ENCODE peak calls at places on chromosomes 1 and 21, in eight cellular contexts. N is stimulated activated CD8-positive, alpha-beta memory T cell treated with anti-CD3 and anti-CD28 coated beads, Interleukin-4, amount 100 ng/mL, for 1 hour; V is CD8-positive, alpha-beta memory T cell; H is prostate gland; E is epithelial cell of esophagus; W is stimulated activated CD4-positive, alpha-beta T cell treated with anti-CD3 and anti-CD28 coated beads, Interleukin-2, amount 100 ng/mL, for 48 hours; Z is lower lobe of right lung; I is COR-L47. T is an unnamed sample.

GRCh38 chr1:89381617-89382016 is 17.8 kb downstream of the GBP6 start:
- DNase-seq in V (no peak), W (no peak), N (no peak), I (no peak), H (no peak), Z (no peak), E (no peak), T (no peak)

GRCh38 chr1:178955391-178955954 is 70.2 kb upstream of the FAM20B start:
- DNase-seq in Z (no peak), W (no peak), H (no peak), I (no peak), V (no peak), N (no peak), E (no peak), T (no peak)

GRCh38 chr1:88595355-88595754 is 88.7 kb upstream of the PKN2 start:
- DNase-seq in Z (no peak), N (no peak), I (no peak), E (peak), V (no peak), H (no peak), W (no peak), T (no peak)

GRCh38 chr1:212606042-212606733 is 2.4 kb upstream of the ATF3 start:
- DNase-seq in H (no peak), Z (no peak), I (no peak), V (no peak), W (no peak), E (no peak), N (no peak), T (no peak)

GRCh38 chr1:217076902-217077301 is 353.7 kb upstream of the ESRRG start:
- DNase-seq in V (no peak), Z (no peak), N (no peak), H (peak), E (no peak), I (no peak), W (no peak), T (no peak)

GRCh38 chr1:78069784-78070183 is 24.0 kb downstream of the GIPC2 start:
- DNase-seq in N (no peak), W (no peak), Z (no peak), I (no peak), H (no peak), E (peak), V (no peak), T (no peak)

GRCh38 chr1:60989745-60990718 is 92.3 kb upstream of the NFIA start:
- DNase-seq in W (no peak), I (no peak), V (no peak), N (no peak), Z (no peak), H (no peak), E (peak), T (no peak)

GRCh38 chr1:199007423-199007822 is 368.6 kb downstream of the PTPRC start:
- DNase-seq in W (no peak), V (no peak), H (no peak), Z (peak), N (no peak), E (peak), I (no peak), T (no peak)

GRCh38 chr1:56688522-56689026 is 43.5 kb downstream of the PRKAA2 start:
- DNase-seq in E (peak), V (no peak), Z (no peak), I (no peak), W (no peak), N (no peak), H (no peak), T (no peak)

GRCh38 chr1:205676597-205676996 is 3.7 kb downstream of the SLC45A3 start:
- DNase-seq in H (no peak), I (no peak), E (no peak), W (no peak), Z (no peak), V (no peak), N (no peak), T (no peak)

GRCh38 chr1:1687846-1688245 is 4.7 kb downstream of the SLC35E2B start:
- DNase-seq in I (no peak), N (no peak), W (no peak), V (no peak), Z (peak), H (no peak), E (no peak), T (no peak)

GRCh38 chr1:10629816-10630571 is 155.2 kb downstream of the PEX14 start:
- DNase-seq in E (no peak), W (no peak), N (no peak), I (no peak), Z (peak), H (no peak), V (peak), T (no peak)

GRCh38 chr1:66478116-66478515 is 55.8 kb upstream of the SGIP1 start:
- DNase-seq in W (no peak), Z (no peak), I (no peak), H (no peak), N (no peak), V (no peak), E (peak), T (no peak)

GRCh38 chr21:42310411-42311001 is 4.7 kb downstream of the TFF3 start:
- DNase-seq in V (no peak), N (no peak), W (no peak), Z (no peak), E (no peak), I (no peak), H (no peak), T (no peak)

GRCh38 chr1:25641931-25642611 is 25.5 kb downstream of the MAN1C1 start:
- DNase-seq in N (no peak), Z (no peak), I (no peak), E (no peak), W (no peak), V (peak), H (no peak), T (peak)

GRCh38 chr21:44800103-44800502 is 1.5 kb downstream of the UBE2G2 start:
- DNase-seq in Z (no peak), H (no peak), N (no peak), W (no peak), V (no peak), I (peak), E (peak), T (no peak)

GRCh38 chr1:212167098-212167497 is 118.1 kb upstream of the PPP2R5A start:
- DNase-seq in H (no peak), W (no peak), V (no peak), Z (no peak), N (no peak), E (no peak), I (no peak), T (no peak)

GRCh38 chr1:221716713-221717490 is 25.0 kb downstream of the DUSP10 start:
- DNase-seq in I (no peak), V (no peak), N (no peak), E (peak), Z (no peak), H (no peak), W (no peak), T (no peak)

GRCh38 chr1:11286735-11287410 is 13.9 kb downstream of the UBIAD1 start:
- DNase-seq in W (no peak), E (no peak), N (no peak), I (no peak), H (no peak), Z (no peak), V (no peak), T (no peak)

GRCh38 chr1:40802078-40803075 is 18.8 kb downstream of the KCNQ4 start:
- DNase-seq in Z (peak), N (peak), E (peak), H (peak), W (peak), V (peak), I (no peak), T (peak)

GRCh38 chr21:35084869-35085268 is 35.8 kb upstream of the RUNX1 start:
- DNase-seq in E (peak), I (no peak), Z (no peak), H (no peak), N (no peak), W (no peak), V (no peak), T (no peak)

GRCh38 chr1:117537291-117537920 is 68.4 kb upstream of the TENT5C start:
- DNase-seq in I (peak), H (peak), Z (peak), E (peak), W (no peak), V (no peak), N (no peak), T (no peak)

GRCh38 chr21:44911384-44912157 is 9.1 kb downstream of the ITGB2 start:
- DNase-seq in H (peak), N (no peak), W (no peak), Z (peak), E (peak), V (peak), I (peak), T (no peak)

GRCh38 chr1:67682659-67683197 is 2.3 kb upstream of the GADD45A start:
- DNase-seq in I (no peak), V (no peak), E (peak), Z (no peak), H (no peak), N (no peak), W (no peak), T (no peak)

GRCh38 chr1:29753771-29754607 is 517.7 kb downstream of the PTPRU start:
- DNase-seq in H (no peak), N (no peak), V (no peak), W (no peak), E (no peak), I (no peak), Z (no peak), T (peak)

GRCh38 chr1:198669023-198669698 is 30.3 kb downstream of the PTPRC start:
- DNase-seq in E (peak), I (no peak), N (no peak), Z (no peak), V (peak), W (no peak), H (no peak), T (no peak)

GRCh38 chr21:46322351-46323226 is 1.1 kb downstream of the C21orf58 start:
- DNase-seq in Z (no peak), H (no peak), V (no peak), N (no peak), W (peak), I (no peak), E (peak), T (no peak)

GRCh38 chr1:67524143-67525052 is 94.2 kb upstream of the SERBP1 start:
- DNase-seq in I (peak), Z (no peak), E (peak), N (no peak), V (no peak), W (no peak), H (no peak), T (no peak)

GRCh38 chr1:47725000-47725731 is 272.0 kb downstream of the TRABD2B start:
- DNase-seq in W (no peak), Z (no peak), V (no peak), N (no peak), H (no peak), I (no peak), E (no peak), T (no peak)

GRCh38 chr1:53765656-53766055 is 26.7 kb upstream of the GLIS1 start:
- DNase-seq in E (no peak), I (no peak), H (no peak), N (no peak), Z (no peak), V (no peak), W (no peak), T (no peak)

GRCh38 chr1:36133484-36133883 is 8.5 kb upstream of the COL8A2 start:
- DNase-seq in N (no peak), W (no peak), I (no peak), V (no peak), Z (no peak), E (peak), H (peak), T (no peak)

GRCh38 chr1:39394598-39394997 is 96.8 kb upstream of the BMP8A start:
- DNase-seq in I (no peak), Z (no peak), V (no peak), H (peak), E (peak), W (no peak), N (no peak), T (no peak)

GRCh38 chr21:44461438-44462089 is 6.3 kb downstream of the LRRC3 start:
- DNase-seq in Z (no peak), I (no peak), H (no peak), V (no peak), W (no peak), E (no peak), N (no peak), T (no peak)

GRCh38 chr1:30315185-30315960 is 408.0 kb downstream of the MATN1 start:
- DNase-seq in N (no peak), Z (no peak), I (no peak), W (no peak), V (no peak), E (no peak), H (no peak), T (no peak)

GRCh38 chr1:119653839-119654170 is 5.7 kb upstream of the ZNF697 start:
- DNase-seq in V (no peak), Z (no peak), I (no peak), E (no peak), W (no peak), H (no peak), N (no peak), T (no peak)

GRCh38 chr1:179888071-179888470 is 6.0 kb downstream of the TOR1AIP1 start:
- DNase-seq in N (no peak), H (no peak), Z (no peak), E (no peak), V (no peak), W (no peak), I (no peak), T (no peak)